ENCODE peak calls at places on chromosomes 1 and 21, in eight cellular contexts. T is left ventricle myocardium inferior, B is endodermal cell, O is breast epithelium, W is gastrocnemius medialis, G is thoracic aorta, P is cardiac muscle cell, H is lower lobe of right lung. M is an unnamed sample.

GRCh38 chr1:24694380-24694843 is 50.8 kb upstream of the CLIC4 start:
- DNase-seq in G (no peak), T (peak), W (no peak), P (peak), O (no peak), H (peak), B (no peak), M (no peak)

GRCh38 chr1:151455966-151456365 is 3.3 kb downstream of the POGZ start:
- DNase-seq in G (no peak), H (no peak), P (no peak), B (no peak), T (no peak), O (no peak), W (no peak), M (no peak)

GRCh38 chr1:232335261-232335660 is 294.7 kb downstream of the SIPA1L2 start:
- DNase-seq in H (no peak), P (no peak), G (no peak), T (no peak), W (no peak), B (no peak), O (no peak), M (no peak)

GRCh38 chr1:203556047-203556851 is 62.3 kb downstream of the OPTC start:
- DNase-seq in G (peak), T (peak), O (no peak), P (peak), B (peak), H (no peak), W (no peak), M (no peak)

GRCh38 chr21:37994211-37994610 is 78.0 kb upstream of the KCNJ6 start:
- DNase-seq in O (no peak), B (no peak), H (no peak), G (no peak), T (no peak), P (peak), W (no peak), M (no peak)

GRCh38 chr1:34684246-34684645 is 70.6 kb upstream of the GJB5 start:
- DNase-seq in G (no peak), T (no peak), P (no peak), O (no peak), W (no peak), H (no peak), B (peak), M (no peak)

GRCh38 chr1:3018051-3018471 is 3.2 kb upstream of the ACTRT2 start:
- DNase-seq in O (no peak), T (peak), B (no peak), P (no peak), W (no peak), G (no peak), H (no peak), M (peak)

GRCh38 chr21:42433946-42434551 is 30.3 kb downstream of the UBASH3A start:
- DNase-seq in H (no peak), O (no peak), P (no peak), T (no peak), W (no peak), B (no peak), G (no peak), M (peak)

GRCh38 chr1:50633465-50633864 is 210.2 kb upstream of the DMRTA2 start:
- DNase-seq in P (no peak), T (no peak), W (no peak), G (no peak), H (no peak), B (no peak), O (no peak), M (no peak)

GRCh38 chr1:6198646-6199297 is 623 bp downstream of the RPL22 start:
- DNase-seq in G (no peak), B (no peak), W (no peak), H (no peak), O (no peak), T (no peak), P (no peak), M (no peak)

GRCh38 chr1:21261551-21262281 is 28.5 kb downstream of the ECE1 start:
- DNase-seq in H (peak), O (peak), T (peak), W (peak), P (peak), G (peak), B (peak), M (no peak)

GRCh38 chr1:42214447-42214871 is 49.9 kb upstream of the GUCA2A start:
- DNase-seq in P (peak), O (peak), W (peak), H (no peak), B (no peak), G (no peak), T (no peak), M (no peak)

GRCh38 chr1:22332166-22332717 is 119.4 kb upstream of the ZBTB40 start:
- DNase-seq in B (no peak), H (no peak), P (peak), O (no peak), G (no peak), T (no peak), W (no peak), M (peak)

GRCh38 chr21:16580661-16581060 is 850.9 kb downstream of the USP25 start:
- DNase-seq in H (no peak), P (no peak), O (no peak), T (no peak), W (no peak), B (no peak), G (no peak), M (no peak)

GRCh38 chr1:218463194-218464156 is 118.3 kb downstream of the TGFB2 start:
- DNase-seq in T (peak), O (peak), G (no peak), H (peak), P (peak), B (no peak), W (peak), M (no peak)

GRCh38 chr1:1775364-1776226 is 2.7 kb downstream of the NADK start:
- DNase-seq in P (no peak), H (peak), T (no peak), G (no peak), W (no peak), O (no peak), B (no peak), M (no peak)

GRCh38 chr1:21499283-21499945 is 9.8 kb upstream of the ALPL start:
- DNase-seq in O (no peak), P (peak), G (no peak), H (no peak), W (no peak), B (no peak), T (no peak), M (no peak)

GRCh38 chr1:22347854-22348760 is 103.5 kb upstream of the ZBTB40 start:
- DNase-seq in B (no peak), W (no peak), P (no peak), G (no peak), O (no peak), H (no peak), T (no peak), M (no peak)

GRCh38 chr1:154178006-154178405 is 13.9 kb downstream of the TPM3 start:
- DNase-seq in P (peak), G (no peak), B (no peak), H (no peak), O (no peak), W (no peak), T (no peak), M (no peak)

GRCh38 chr1:42165511-42166210 is 1.1 kb upstream of the GUCA2A start:
- DNase-seq in G (no peak), W (no peak), H (peak), P (peak), B (peak), T (peak), O (peak), M (peak)

GRCh38 chr1:18783705-18784522 is 75.5 kb downstream of the TAS1R2 start:
- DNase-seq in T (no peak), O (no peak), G (no peak), B (peak), P (peak), H (no peak), W (no peak), M (no peak)

GRCh38 chr1:205678286-205679111 is 1.8 kb downstream of the SLC45A3 start:
- DNase-seq in G (no peak), T (peak), H (no peak), B (peak), O (no peak), W (no peak), P (peak), M (no peak)

GRCh38 chr1:53893999-53894636 is at the start of gene DIO1:
- DNase-seq in G (no peak), B (peak), P (no peak), O (no peak), H (no peak), T (no peak), W (no peak), M (no peak)

GRCh38 chr1:51960262-51960661 is 30.2 kb downstream of the RAB3B start:
- DNase-seq in T (no peak), H (no peak), W (no peak), P (no peak), O (no peak), B (peak), G (no peak), M (no peak)

GRCh38 chr1:31687601-31688000 is 16.2 kb downstream of the COL16A1 start:
- DNase-seq in B (no peak), T (no peak), O (no peak), G (no peak), W (no peak), H (no peak), P (no peak), M (no peak)

GRCh38 chr1:6003568-6004411 is 11.6 kb upstream of the NPHP4 start:
- DNase-seq in W (no peak), T (peak), P (no peak), B (peak), H (peak), G (no peak), O (no peak), M (peak)

GRCh38 chr1:59484090-59484489 is 187.2 kb downstream of the FGGY start:
- DNase-seq in T (no peak), W (no peak), H (no peak), P (peak), G (no peak), O (no peak), B (no peak), M (no peak)

GRCh38 chr1:164704954-164705353 is 146.0 kb downstream of the PBX1 start:
- DNase-seq in H (no peak), T (no peak), P (peak), O (no peak), G (no peak), B (no peak), W (no peak), M (no peak)

GRCh38 chr1:110089561-110090275 is 19.2 kb upstream of the ALX3 start:
- DNase-seq in B (no peak), H (no peak), T (no peak), O (no peak), P (no peak), G (no peak), W (no peak), M (peak)

GRCh38 chr1:29331309-29331708 is 95.0 kb downstream of the PTPRU start:
- DNase-seq in H (no peak), P (no peak), T (no peak), W (no peak), G (no peak), B (no peak), O (no peak), M (no peak)

GRCh38 chr1:220458936-220459335 is 69.0 kb upstream of the MARK1 start:
- DNase-seq in W (no peak), T (no peak), G (no peak), H (no peak), B (no peak), O (no peak), P (no peak), M (no peak)

GRCh38 chr1:230147253-230148193 is 80.5 kb downstream of the GALNT2 start:
- DNase-seq in H (no peak), G (no peak), O (no peak), T (no peak), W (no peak), B (no peak), P (no peak), M (no peak)

GRCh38 chr1:233109121-233109520 is 158.7 kb downstream of the NTPCR start:
- DNase-seq in B (no peak), O (no peak), W (no peak), P (no peak), T (no peak), H (no peak), G (no peak), M (no peak)

GRCh38 chr1:86429830-86430229 is 5.9 kb downstream of the CLCA2 start:
- DNase-seq in H (no peak), O (peak), W (peak), P (peak), G (peak), T (no peak), B (no peak), M (no peak)

DNA sequence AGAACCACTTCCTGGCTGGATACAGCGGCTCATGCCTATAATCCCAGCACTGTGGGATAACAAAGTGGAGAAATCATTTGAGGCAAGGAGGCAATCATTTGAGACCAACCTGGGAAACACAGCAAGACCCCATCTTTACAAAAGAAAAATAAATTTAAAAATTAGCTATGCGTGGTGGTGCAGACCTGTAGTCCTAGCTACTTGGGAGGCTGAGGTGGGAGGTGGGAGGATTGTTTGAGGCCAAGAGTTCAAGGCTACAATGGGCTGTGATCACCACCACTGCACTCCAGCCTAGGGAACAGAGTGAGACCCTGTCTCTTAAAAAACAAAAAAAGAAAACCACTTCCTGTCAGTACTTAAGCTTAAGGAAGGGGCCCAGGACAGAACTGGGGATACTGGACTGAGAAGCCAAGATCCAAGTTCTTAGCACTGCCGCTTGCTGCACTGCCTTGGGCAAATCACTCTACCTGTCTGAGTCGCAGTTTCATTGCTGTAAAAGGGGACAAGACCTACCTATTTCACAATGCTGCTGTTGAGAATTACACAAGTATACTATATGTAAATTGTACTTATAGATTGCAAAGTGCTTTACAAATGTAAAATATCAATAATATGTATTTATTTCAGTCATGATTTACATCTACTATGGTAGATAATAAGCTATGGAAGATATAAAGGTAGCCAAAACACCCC is 154.9 kb downstream of the RERE start:
- DNase-seq in P (no peak), W (no peak), B (no peak), G (no peak), O (no peak), T (no peak), H (no peak), M (no peak)
- H3K27ac ChIP-seq in P (peak), W (peak), B (no peak), G (peak), O (peak), T (peak), H (no peak), M (peak)

DNA sequence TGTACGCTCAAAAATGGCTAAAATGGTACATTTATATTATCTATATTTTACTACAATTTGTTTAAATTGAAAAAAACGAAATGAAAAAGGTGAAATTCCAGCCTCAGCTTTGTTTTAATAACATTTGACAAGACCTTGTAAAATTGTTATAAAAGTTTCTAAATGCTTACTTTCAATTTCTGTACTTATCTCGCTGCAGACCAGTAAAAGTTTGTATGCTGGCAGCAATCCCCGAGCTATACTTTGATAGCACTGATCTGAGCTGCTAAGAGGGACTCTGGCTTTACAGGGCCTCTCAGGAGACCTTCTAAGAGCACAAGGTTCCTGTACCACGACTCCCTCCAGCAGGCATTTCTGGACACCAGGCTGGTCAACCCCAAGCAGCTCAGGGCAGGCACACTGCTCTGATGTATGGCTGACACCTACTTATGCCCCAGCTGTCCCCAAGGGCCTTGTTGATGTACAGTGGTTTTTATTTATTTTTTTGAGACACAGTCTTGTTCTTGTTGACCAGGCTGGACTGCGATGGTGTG is 13.1 kb downstream of the STMN1 start:
- DNase-seq in P (peak), T (no peak), H (no peak), G (no peak), B (no peak), W (no peak), O (no peak), M (no peak)
- H3K27ac ChIP-seq in P (peak), T (no peak), H (peak), G (peak), B (no peak), W (no peak), O (no peak), M (peak)

DNA sequence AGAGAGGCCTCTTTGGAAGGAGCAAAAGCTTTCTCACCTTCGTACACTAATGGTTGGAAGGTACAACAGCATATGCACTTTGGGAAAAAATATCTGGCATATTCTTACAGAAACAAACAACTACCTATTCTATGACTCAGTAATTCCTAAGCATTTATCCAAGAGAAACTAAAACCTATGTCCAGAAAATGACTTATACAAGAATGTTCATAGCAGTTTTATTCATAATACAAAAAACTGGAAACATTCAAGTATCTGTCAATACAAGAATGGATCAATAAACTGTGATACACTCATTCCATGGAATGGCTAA is 8.2 kb downstream of the NBPF1 start:
- DNase-seq in O (no peak), P (no peak), G (no peak), B (no peak), T (no peak), H (no peak), W (no peak), M (no peak)
- H3K27ac ChIP-seq in O (no peak), P (no peak), G (peak), B (no peak), T (no peak), H (no peak), W (no peak), M (no peak)

GRCh38 chr1:39525366-39526165 is 34.1 kb downstream of the BMP8A start:
- DNase-seq in B (no peak), O (no peak), P (no peak), T (no peak), H (no peak), G (no peak), W (no peak), M (peak)
- H3K27ac ChIP-seq in B (no peak), O (no peak), P (no peak), T (peak), H (no peak), G (no peak), W (no peak), M (peak)

DNA sequence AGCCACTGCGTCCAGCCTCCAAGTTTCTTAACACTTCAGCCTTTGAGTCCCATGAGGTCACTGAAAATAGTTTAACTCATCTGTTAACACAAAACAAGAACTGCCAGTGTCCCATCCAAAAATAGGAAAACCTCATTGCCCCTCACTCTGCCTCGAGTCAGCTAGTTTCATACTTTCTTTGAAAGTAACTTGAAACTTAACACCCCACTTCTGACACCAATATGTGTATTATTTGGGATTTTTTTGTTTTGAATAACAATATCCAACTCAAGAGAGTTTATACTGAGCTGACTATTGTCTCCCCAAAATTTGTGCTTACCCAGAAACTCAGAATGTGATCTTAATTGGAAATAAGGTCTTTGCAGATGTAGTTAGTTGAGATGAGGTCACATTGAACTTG is 16.9 kb upstream of the PIK3CD start:
- DNase-seq in P (no peak), G (no peak), T (no peak), W (no peak), H (no peak), O (no peak), B (no peak), M (no peak)
- H3K27ac ChIP-seq in P (no peak), G (no peak), T (no peak), W (no peak), H (no peak), O (no peak), B (no peak), M (no peak)

GRCh38 chr21:29186246-29186645 is 55.8 kb downstream of the MAP3K7CL start:
- DNase-seq in O (no peak), P (no peak), H (no peak), G (no peak), B (no peak), T (no peak), W (no peak), M (no peak)
- H3K27ac ChIP-seq in O (no peak), P (no peak), H (no peak), G (no peak), B (no peak), T (no peak), W (no peak), M (no peak)

GRCh38 chr1:46784666-46785065 is 14.2 kb upstream of the CYP4B1 start:
- DNase-seq in O (no peak), G (no peak), P (no peak), T (no peak), W (no peak), B (no peak), H (no peak), M (no peak)
- H3K27ac ChIP-seq in O (no peak), G (no peak), P (no peak), T (no peak), W (no peak), B (no peak), H (no peak), M (no peak)

GRCh38 chr1:61109910-61110309 is 27.5 kb downstream of the NFIA start:
- DNase-seq in G (no peak), W (no peak), T (no peak), O (no peak), H (no peak), P (no peak), B (no peak), M (no peak)
- H3K27ac ChIP-seq in G (no peak), W (no peak), T (peak), O (no peak), H (no peak), P (no peak), B (no peak), M (peak)

GRCh38 chr1:76293831-76294230 is 219.3 kb downstream of the ST6GALNAC3 start:
- DNase-seq in P (no peak), H (no peak), W (no peak), G (no peak), O (no peak), B (no peak), T (no peak), M (no peak)

GRCh38 chr1:76294470-76295194 is 220.1 kb downstream of the ST6GALNAC3 start:
- DNase-seq in O (no peak), P (no peak), H (no peak), T (no peak), B (no peak), G (no peak), W (no peak), M (no peak)

GRCh38 chr1:76291186-76291585 is 216.6 kb downstream of the ST6GALNAC3 start:
- DNase-seq in O (no peak), H (peak), G (no peak), P (no peak), T (no peak), W (no peak), B (no peak), M (no peak)

GRCh38 chr1:76291737-76292136 is 217.2 kb downstream of the ST6GALNAC3 start:
- DNase-seq in T (no peak), G (no peak), H (no peak), W (no peak), O (no peak), B (no peak), P (no peak), M (no peak)

GRCh38 chr1:76292418-76293184 is 218.1 kb downstream of the ST6GALNAC3 start:
- DNase-seq in T (no peak), B (no peak), W (no peak), O (no peak), G (no peak), H (no peak), P (no peak), M (no peak)
- H3K27ac ChIP-seq in T (no peak), B (no peak), W (no peak), O (no peak), G (no peak), H (no peak), P (no peak), M (no peak)

GRCh38 chr1:156148236-156148635 is 5.1 kb upstream of the SEMA4A start:
- DNase-seq in O (no peak), T (no peak), P (no peak), B (no peak), H (no peak), W (no peak), G (no peak), M (peak)
- H3K27ac ChIP-seq in O (no peak), T (no peak), P (no peak), B (no peak), H (peak), W (no peak), G (peak), M (peak)

M was measured in spleen.